ENCODE peak calls at places on chromosomes 5 and 9, in five cellular contexts. K is stimulated activated CD4-positive, alpha-beta T cell treated with anti-CD3 and anti-CD28 coated beads, Interleukin-15, amount 100 ng/mL, for 1 hour; F is aorta; I is ELF-1; O is choroid plexus epithelial cell. Q is an unnamed sample.

GRCh38 chr9:134317431-134318414 is 8.5 kb upstream of the RXRA start:
- DNase-seq in I (no peak), O (no peak), F (peak), K (no peak), Q (peak)

GRCh38 chr5:133247145-133247709 is 195.4 kb downstream of the HSPA4 start:
- DNase-seq in K (no peak), O (no peak), I (no peak), F (no peak), Q (no peak)

GRCh38 chr9:81416476-81417298 is 272.7 kb downstream of the TLE1 start:
- DNase-seq in F (no peak), K (no peak), O (peak), I (no peak), Q (peak)

GRCh38 chr9:25964239-25964638 is 286.0 kb upstream of the TUSC1 start:
- DNase-seq in O (peak), I (peak), K (no peak), F (no peak), Q (peak)

GRCh38 chr5:151424892-151425523 is 22.4 kb upstream of the SLC36A1 start:
- DNase-seq in I (peak), O (no peak), K (no peak), F (no peak), Q (no peak)

GRCh38 chr9:136996361-136997281 is at the start of gene CLIC3:
- DNase-seq in O (no peak), I (peak), K (peak), F (peak), Q (no peak)

GRCh38 chr5:172881691-172882370 is 47.8 kb downstream of the ERGIC1 start:
- DNase-seq in O (peak), I (no peak), K (no peak), F (peak), Q (no peak)

GRCh38 chr5:178182158-178182876 is 4.9 kb downstream of the GMCL2 start:
- DNase-seq in F (no peak), I (no peak), O (no peak), K (no peak), Q (no peak)

GRCh38 chr9:126638571-126639132 is 24.9 kb downstream of the LMX1B start:
- DNase-seq in I (peak), O (no peak), F (no peak), K (no peak), Q (no peak)

GRCh38 chr9:115225459-115226116 is 107.6 kb upstream of the TNC start:
- DNase-seq in K (no peak), O (no peak), F (no peak), I (no peak), Q (no peak)

GRCh38 chr5:132272341-132273210 is 15.1 kb downstream of the PDLIM4 start:
- DNase-seq in F (peak), I (peak), K (peak), O (peak), Q (peak)

GRCh38 chr9:128523199-128523925 is 18.8 kb downstream of the GLE1 start:
- DNase-seq in I (peak), K (no peak), O (peak), F (no peak), Q (peak)

GRCh38 chr5:173633304-173633703 is 16.9 kb upstream of the BOD1 start:
- DNase-seq in K (no peak), F (no peak), I (no peak), O (no peak), Q (no peak)

GRCh38 chr5:386432-387341 is 56.3 kb upstream of the EXOC3 start:
- DNase-seq in O (peak), I (peak), K (no peak), F (peak), Q (no peak)

GRCh38 chr5:1443991-1444360 is 1.3 kb downstream of the SLC6A3 start:
- DNase-seq in I (no peak), F (no peak), O (no peak), K (no peak), Q (no peak)

GRCh38 chr9:8468048-8468600 is 668.5 kb upstream of the DMAC1 start:
- DNase-seq in F (no peak), K (no peak), I (no peak), O (no peak), Q (no peak)

GRCh38 chr5:78795757-78796156 is 147.2 kb upstream of the LHFPL2 start:
- DNase-seq in K (no peak), F (no peak), O (peak), I (no peak), Q (peak)

GRCh38 chr9:27791311-27791710 is 218.0 kb upstream of the C9orf72 start:
- DNase-seq in F (no peak), K (no peak), I (no peak), O (peak), Q (no peak)